ENCODE peak calls at places on chromosomes 16 and 17, in four cellular contexts. S, U, Q and O are unnamed samples.

GRCh38 chr16:82709987-82710386 is 83.2 kb downstream of the CDH13 start:
- DNase-seq in Q (no peak), S (no peak), U (no peak), O (no peak)

GRCh38 chr17:64039106-64039400 is 18.6 kb upstream of the ICAM2 start:
- DNase-seq in S (no peak), Q (no peak), U (no peak), O (no peak)

GRCh38 chr16:1941162-1941923 is 1.7 kb downstream of the MSRB1 start:
- DNase-seq in U (peak), S (no peak), Q (no peak), O (no peak)

GRCh38 chr17:20066253-20066652 is 57.1 kb downstream of the SPECC1 start:
- DNase-seq in Q (peak), S (peak), U (no peak), O (no peak)

GRCh38 chr16:28935924-28936783 is 4.4 kb downstream of the CD19 start:
- DNase-seq in Q (peak), S (peak), U (peak), O (peak)

GRCh38 chr17:63476494-63476856 is 386 bp upstream of the ACE start:
- DNase-seq in U (peak), Q (peak), S (peak), O (no peak)

GRCh38 chr17:39974433-39974832 is 6.2 kb upstream of the PSMD3 start:
- DNase-seq in S (no peak), Q (no peak), U (no peak), O (no peak)

GRCh38 chr17:6872941-6873340 is 41.4 kb upstream of the TEKT1 start:
- DNase-seq in U (no peak), Q (no peak), S (no peak), O (no peak)

GRCh38 chr16:66585477-66586239 is 6.4 kb downstream of the CMTM2 start:
- DNase-seq in S (no peak), Q (peak), U (no peak), O (no peak)

GRCh38 chr17:29155235-29155965 is 24.8 kb downstream of the MYO18A start:
- DNase-seq in S (peak), U (peak), Q (peak), O (no peak)

GRCh38 chr17:48552453-48553189 is 7.7 kb upstream of the HOXB2 start:
- DNase-seq in S (no peak), Q (no peak), U (no peak), O (no peak)

GRCh38 chr16:14004719-14005315 is 66.3 kb upstream of the MRTFB start:
- DNase-seq in Q (no peak), S (no peak), U (no peak), O (no peak)

GRCh38 chr17:8728251-8728925 is 16.2 kb downstream of the CCDC42 start:
- DNase-seq in S (no peak), Q (no peak), U (no peak), O (no peak)

GRCh38 chr17:5097101-5097834 is 14.4 kb downstream of the ZNF232 start:
- DNase-seq in U (peak), S (peak), Q (peak), O (peak)

GRCh38 chr16:21301168-21301894 is 23.2 kb upstream of the CRYM start:
- DNase-seq in U (peak), Q (peak), S (peak), O (no peak)

GRCh38 chr17:68511671-68512246 is 471 bp upstream of the PRKAR1A start:
- DNase-seq in S (peak), Q (peak), U (peak), O (peak)

GRCh38 chr16:66790130-66790733 is 11.2 kb downstream of the TERB1 start:
- DNase-seq in Q (no peak), S (no peak), U (no peak), O (no peak)

GRCh38 chr16:81445143-81445922 is 725 bp downstream of the CMIP start:
- DNase-seq in S (peak), Q (peak), U (no peak), O (no peak)

GRCh38 chr17:35965272-35965671 is 16.0 kb downstream of the CCL16 start:
- DNase-seq in Q (no peak), S (no peak), U (no peak), O (no peak)

GRCh38 chr17:65100316-65101140 is 36.6 kb upstream of the RGS9 start:
- DNase-seq in S (peak), U (peak), Q (peak), O (peak)

GRCh38 chr17:45073414-45074070 is 12.4 kb downstream of the NMT1 start:
- DNase-seq in U (no peak), Q (no peak), S (no peak), O (no peak)

GRCh38 chr16:78175287-78175686 is 75.8 kb downstream of the WWOX start:
- DNase-seq in Q (no peak), U (no peak), S (no peak), O (no peak)

GRCh38 chr16:23491490-23492391 is 18.6 kb downstream of the GGA2 start:
- DNase-seq in S (no peak), Q (no peak), U (no peak), O (no peak)

GRCh38 chr17:45749831-45750335 is 34.2 kb upstream of the CRHR1 start:
- DNase-seq in S (no peak), Q (no peak), U (no peak), O (no peak)

GRCh38 chr16:50267151-50267631 is 840 bp downstream of the ADCY7 start:
- DNase-seq in U (peak), Q (peak), S (no peak), O (no peak)

GRCh38 chr16:89020068-89020924 is 43.3 kb upstream of the CBFA2T3 start:
- DNase-seq in U (no peak), Q (peak), S (peak), O (no peak)

GRCh38 chr17:59851431-59852375 is 41.0 kb downstream of the TUBD1 start:
- DNase-seq in U (peak), S (no peak), Q (peak), O (no peak)

GRCh38 chr17:35812456-35812855 is 3.2 kb downstream of the TAF15 start:
- DNase-seq in Q (no peak), S (no peak), U (no peak), O (no peak)

GRCh38 chr16:67672739-67673662 is 6.4 kb downstream of the C16orf86 start:
- DNase-seq in U (peak), Q (peak), S (peak), O (peak)

GRCh38 chr17:76075364-76076099 is 951 bp downstream of the GALR2 start:
- DNase-seq in Q (peak), S (no peak), U (no peak), O (no peak)

GRCh38 chr17:45338023-45338781 is 21.4 kb upstream of the MAP3K14 start:
- DNase-seq in Q (peak), S (peak), U (no peak), O (no peak)

GRCh38 chr16:23578096-23578830 is 17.9 kb downstream of the NDUFAB1 start:
- DNase-seq in Q (no peak), U (no peak), S (no peak), O (no peak)

GRCh38 chr17:19706791-19707727 is 9.3 kb downstream of the SLC47A2 start:
- DNase-seq in Q (no peak), S (no peak), U (peak), O (no peak)

GRCh38 chr17:7132511-7133094 is 18.0 kb upstream of the ASGR2 start:
- DNase-seq in U (no peak), S (no peak), Q (no peak), O (no peak)

GRCh38 chr16:77396461-77396860 is 38.4 kb downstream of the ADAMTS18 start:
- DNase-seq in U (no peak), Q (no peak), S (no peak), O (no peak)

GRCh38 chr16:86224126-86224525 is 286.2 kb upstream of the FOXF1 start:
- DNase-seq in Q (no peak), S (no peak), U (no peak), O (no peak)

GRCh38 chr17:4540224-4541040 is 14.8 kb downstream of the MYBBP1A start:
- DNase-seq in U (no peak), Q (peak), S (peak), O (no peak)

GRCh38 chr17:72118588-72119279 is 2.1 kb upstream of the SOX9 start:
- DNase-seq in U (peak), Q (peak), S (peak), O (no peak)

GRCh38 chr16:84368327-84368996 is at the start of gene ATP2C2:
- DNase-seq in Q (no peak), S (no peak), U (peak), O (no peak)

GRCh38 chr17:76736349-76737081 is 616 bp downstream of the SRSF2 start:
- DNase-seq in S (peak), U (peak), Q (peak), O (peak)

GRCh38 chr16:73124665-73125064 is 76.7 kb upstream of the ZFHX3 start:
- DNase-seq in U (no peak), Q (no peak), S (no peak), O (no peak)

GRCh38 chr16:73125860-73126259 is 77.9 kb upstream of the ZFHX3 start:
- DNase-seq in S (no peak), Q (no peak), U (no peak), O (no peak)

GRCh38 chr16:73124097-73124652 is 76.2 kb upstream of the ZFHX3 start:
- DNase-seq in Q (no peak), U (no peak), S (no peak), O (no peak)

GRCh38 chr16:73129455-73129854 is 81.5 kb upstream of the ZFHX3 start:
- DNase-seq in S (no peak), Q (no peak), U (no peak), O (no peak)

GRCh38 chr16:73126453-73126853 is 78.5 kb upstream of the ZFHX3 start:
- DNase-seq in S (peak), Q (peak), U (no peak), O (no peak)
- H3K27ac ChIP-seq in S (no peak), Q (no peak), U (no peak), O (no peak)

GRCh38 chr16:22395960-22396359 is 21.5 kb upstream of the CDR2 start:
- DNase-seq in U (no peak), S (no peak), Q (no peak), O (no peak)

GRCh38 chr16:22397459-22397858 is 23.0 kb upstream of the CDR2 start:
- DNase-seq in U (no peak), Q (no peak), S (no peak), O (no peak)

GRCh38 chr16:22397931-22398330 is 23.5 kb upstream of the CDR2 start:
- DNase-seq in Q (no peak), U (no peak), S (no peak), O (no peak)

GRCh38 chr16:22402191-22402590 is 27.8 kb upstream of the CDR2 start:
- DNase-seq in U (no peak), S (no peak), Q (no peak), O (no peak)

GRCh38 chr16:22400899-22401298 is 26.5 kb upstream of the CDR2 start:
- DNase-seq in S (no peak), U (no peak), Q (no peak), O (no peak)
- H3K27ac ChIP-seq in S (no peak), U (no peak), Q (no peak), O (no peak)

GRCh38 chr17:18181358-18181757 is 2.3 kb upstream of the ALKBH5 start:
- DNase-seq in Q (no peak), U (no peak), S (no peak), O (no peak)
- H3K27ac ChIP-seq in Q (peak), U (peak), S (peak), O (no peak)

GRCh38 chr17:80821546-80821945 is 170.1 kb upstream of the CHMP6 start:
- DNase-seq in Q (peak), S (no peak), U (no peak), O (no peak)
- H3K27ac ChIP-seq in Q (no peak), S (no peak), U (no peak), O (no peak)

GRCh38 chr17:80889897-80890550 is 101.6 kb upstream of the CHMP6 start:
- DNase-seq in S (no peak), U (no peak), Q (peak), O (no peak)

GRCh38 chr17:80886641-80887573 is 104.7 kb upstream of the CHMP6 start:
- DNase-seq in Q (no peak), U (no peak), S (no peak), O (no peak)

GRCh38 chr17:80889231-80889896 is 102.3 kb upstream of the CHMP6 start:
- DNase-seq in U (no peak), S (no peak), Q (peak), O (no peak)

GRCh38 chr17:80887639-80888175 is 103.9 kb upstream of the CHMP6 start:
- DNase-seq in S (no peak), U (no peak), Q (no peak), O (no peak)

DNA sequence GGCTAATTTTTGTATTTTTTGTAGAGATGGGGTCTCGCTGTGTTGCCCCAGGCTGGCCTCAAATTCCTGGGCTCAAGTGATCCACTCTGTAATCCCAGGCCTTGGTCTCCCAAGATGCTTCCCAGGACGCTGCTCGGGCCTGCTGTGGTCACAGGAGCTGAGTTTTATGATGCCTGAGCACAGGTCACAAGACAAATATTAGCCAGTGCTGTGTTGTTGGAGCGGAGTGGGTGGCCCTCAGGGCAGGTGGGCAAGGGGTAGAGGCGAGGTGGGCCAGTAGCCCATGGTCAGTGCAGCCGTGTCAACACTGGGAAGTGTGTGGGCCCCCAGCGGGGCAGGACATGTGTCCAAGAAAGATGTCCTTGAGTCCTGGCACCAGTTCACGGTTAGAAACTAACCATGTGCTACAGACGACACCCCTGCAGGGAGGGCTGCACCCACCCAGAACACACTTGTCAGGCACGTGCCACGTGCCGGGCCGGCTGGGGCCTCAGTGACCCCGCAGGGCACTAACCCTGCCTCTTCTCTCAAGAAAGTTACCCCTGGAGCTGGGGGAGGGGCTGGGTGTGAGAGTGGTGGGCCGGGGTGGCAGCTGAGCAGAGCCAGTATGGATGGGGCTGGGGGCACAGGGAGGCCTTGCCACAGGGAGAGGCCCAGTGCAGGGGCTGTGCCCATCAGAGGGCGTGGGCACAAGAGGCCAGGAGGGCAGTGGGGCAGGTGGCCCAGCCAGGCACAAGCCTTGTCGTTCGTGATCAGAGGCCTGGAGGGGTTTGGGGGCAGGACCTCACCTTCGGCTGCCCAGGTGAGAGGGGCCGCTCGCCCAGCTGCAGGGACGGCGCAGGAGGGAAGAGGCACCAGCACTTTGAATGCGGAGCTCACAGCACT is 103.1 kb upstream of the CHMP6 start:
- DNase-seq in Q (no peak), S (no peak), U (no peak), O (no peak)
- H3K27ac ChIP-seq in Q (no peak), S (no peak), U (no peak), O (no peak)

GRCh38 chr17:50684288-50684611 is 23.5 kb downstream of the ANKRD40 start:
- DNase-seq in S (no peak), U (no peak), Q (no peak), O (no peak)
- H3K27ac ChIP-seq in S (no peak), U (peak), Q (no peak), O (no peak)

GRCh38 chr17:81713556-81714411 is 1.7 kb downstream of the SLC25A10 start:
- DNase-seq in Q (no peak), U (peak), S (no peak), O (no peak)

GRCh38 chr17:81713004-81713555 is 996 bp downstream of the SLC25A10 start:
- DNase-seq in S (no peak), U (no peak), Q (peak), O (no peak)

GRCh38 chr17:81712468-81713003 is 452 bp downstream of the SLC25A10 start:
- DNase-seq in Q (no peak), U (peak), S (no peak), O (no peak)

GRCh38 chr17:81710514-81711308 is 1.4 kb upstream of the SLC25A10 start:
- DNase-seq in S (no peak), Q (peak), U (peak), O (no peak)

DNA sequence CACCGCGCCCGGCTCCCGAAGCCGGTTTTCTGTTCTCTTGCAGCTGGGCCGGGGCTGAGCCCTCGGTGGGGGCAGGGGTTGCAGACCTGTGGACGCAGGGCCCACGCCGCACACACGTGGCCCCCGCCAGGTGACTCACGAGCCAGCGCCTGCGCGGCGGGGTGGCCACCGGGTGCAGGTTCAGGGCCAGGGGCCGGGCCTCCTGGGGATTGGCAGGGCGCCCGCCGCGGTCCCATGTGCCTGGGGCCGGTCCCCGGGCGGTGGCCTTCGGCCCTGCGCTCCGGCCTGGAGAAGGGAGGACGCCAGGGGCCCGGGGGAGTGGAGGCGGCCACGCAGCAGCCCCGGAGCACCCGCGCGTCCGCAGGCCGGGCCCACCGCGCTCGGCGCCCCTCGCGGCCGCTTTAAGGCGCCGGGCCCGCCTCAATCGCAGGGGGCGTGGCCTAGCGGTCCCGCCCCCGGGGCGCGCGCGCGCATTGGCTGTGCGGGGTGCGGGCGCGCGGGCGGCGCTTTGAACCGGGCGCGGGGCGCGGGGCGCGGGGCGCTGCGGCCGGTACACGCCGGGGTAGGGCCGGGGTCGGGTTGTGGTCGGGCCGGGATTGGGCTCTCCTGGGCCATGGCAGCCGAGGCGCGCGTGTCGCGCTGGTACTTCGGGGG is at the start of gene SLC25A10:
- DNase-seq in Q (peak), U (peak), S (peak), O (peak)
- H3K27ac ChIP-seq in Q (no peak), U (peak), S (peak), O (no peak)